ENCODE peak calls at places on chromosomes 5 and 9, in seven cellular contexts. A is gastrocnemius medialis, C is K562, L is stomach, X is A549, P is testis, S is ovary. K is an unnamed sample.

GRCh38 chr5:173963867-173964429 is 25.0 kb upstream of the C5orf47 start:
- DNase-seq in A (no peak), C (no peak), L (no peak), X (no peak), P (no peak), S (no peak), K (no peak)

GRCh38 chr9:12855066-12855465 is 80.2 kb downstream of the LURAP1L start:
- DNase-seq in A (no peak), C (no peak), L (no peak), X (no peak), P (no peak), S (no peak), K (no peak)

GRCh38 chr9:23826120-23826629 is at the start of gene ELAVL2:
- DNase-seq in A (peak; percentile 79), C (no peak), L (peak; percentile 65), X (peak; percentile 87), P (peak; percentile 98), S (peak; percentile 98), K (peak; percentile 89)

GRCh38 chr5:149147673-149148072 is 6.4 kb downstream of the ABLIM3 start:
- DNase-seq in A (no peak), C (no peak), L (no peak), X (no peak), P (no peak), S (no peak), K (no peak)

GRCh38 chr9:16138961-16139441 is 586.2 kb downstream of the CCDC171 start:
- DNase-seq in A (peak; percentile 40), C (no peak), L (no peak), X (no peak), P (no peak), S (peak; percentile 48), K (peak; percentile 88)

GRCh38 chr5:56608216-56608925 is 207.0 kb upstream of the MAP3K1 start:
- DNase-seq in A (no peak), C (no peak), L (no peak), X (no peak), P (no peak), S (no peak), K (no peak)

GRCh38 chr9:82665324-82665723 is 397.6 kb downstream of the RASEF start:
- DNase-seq in A (no peak), C (no peak), L (no peak), X (no peak), P (no peak), S (no peak), K (no peak)

GRCh38 chr9:121331992-121332685 is 37.9 kb downstream of the STOM start:
- DNase-seq in A (no peak), C (no peak), L (no peak), X (peak; percentile 44), P (no peak), S (no peak), K (no peak)

GRCh38 chr9:18684608-18685317 is 210.8 kb downstream of the ADAMTSL1 start:
- DNase-seq in A (no peak), C (no peak), L (no peak), X (no peak), P (peak; percentile 32), S (no peak), K (no peak)

GRCh38 chr9:108056805-108057386 is 567.3 kb upstream of the KLF4 start:
- DNase-seq in A (no peak), C (no peak), L (no peak), X (peak; percentile 54), P (no peak), S (no peak), K (no peak)

GRCh38 chr5:135462304-135462703 is 10.2 kb upstream of the TIFAB start:
- DNase-seq in A (no peak), C (peak; percentile 73), L (peak; percentile 52), X (peak; percentile 82), P (peak; percentile 66), S (peak; percentile 3), K (no peak)

GRCh38 chr5:9251379-9251980 is 294.4 kb downstream of the SEMA5A start:
- DNase-seq in A (no peak), C (no peak), L (no peak), X (no peak), P (no peak), S (no peak), K (no peak)

GRCh38 chr5:91955610-91956009 is 572.5 kb upstream of the ARRDC3 start:
- DNase-seq in A (no peak), C (no peak), L (peak; percentile 62), X (no peak), P (no peak), S (no peak), K (no peak)

GRCh38 chr5:145925353-145925752 is 11.0 kb upstream of the SH3RF2 start:
- DNase-seq in A (no peak), C (no peak), L (no peak), X (no peak), P (no peak), S (no peak), K (no peak)

GRCh38 chr5:109485030-109485429 is 75.3 kb upstream of the PJA2 start:
- DNase-seq in A (peak; percentile 44), C (peak; percentile 23), L (peak; percentile 82), X (no peak), P (peak; percentile 78), S (no peak), K (peak; percentile 34)

GRCh38 chr5:113050606-113051391 is 74.2 kb downstream of the DCP2 start:
- DNase-seq in A (no peak), C (no peak), L (no peak), X (no peak), P (no peak), S (no peak), K (peak; percentile 49)

GRCh38 chr5:173638631-173639030 is 22.2 kb upstream of the BOD1 start:
- DNase-seq in A (no peak), C (no peak), L (peak; percentile 7), X (no peak), P (no peak), S (no peak), K (no peak)

GRCh38 chr9:132409828-132410528 is at the start of gene CFAP77:
- DNase-seq in A (no peak), C (peak; percentile 44), L (peak; percentile 42), X (peak; percentile 48), P (peak; percentile 64), S (peak; percentile 61), K (no peak)

GRCh38 chr5:36801521-36801920 is 75.0 kb upstream of the NIPBL start:
- DNase-seq in A (no peak), C (no peak), L (no peak), X (no peak), P (no peak), S (no peak), K (no peak)

GRCh38 chr5:109917154-109917546 is 227.4 kb downstream of the MAN2A1 start:
- DNase-seq in A (no peak), C (no peak), L (no peak), X (no peak), P (no peak), S (no peak), K (no peak)

GRCh38 chr5:121009058-121009457 is 545.0 kb downstream of the PRR16 start:
- DNase-seq in A (no peak), C (no peak), L (no peak), X (no peak), P (no peak), S (no peak), K (no peak)

GRCh38 chr5:121008041-121008440 is 543.9 kb downstream of the PRR16 start:
- DNase-seq in A (no peak), C (no peak), L (no peak), X (no peak), P (no peak), S (no peak), K (no peak)

GRCh38 chr5:121006206-121006605 is 542.1 kb downstream of the PRR16 start:
- DNase-seq in A (no peak), C (no peak), L (no peak), X (no peak), P (no peak), S (no peak), K (no peak)
- TF ChIP-seq POLR2A in A (no peak), C (no peak), L (no peak), X (no peak), P (no peak), S (no peak), K (no peak)

GRCh38 chr9:96218821-96219614 is 83.0 kb downstream of the HSD17B3 start:
- DNase-seq in A (no peak), C (no peak), L (no peak), X (no peak), P (peak; percentile 51), S (peak; percentile 59), K (peak; percentile 21)

GRCh38 chr9:96217756-96218693 is 84.0 kb downstream of the HSD17B3 start:
- DNase-seq in A (peak; percentile 18), C (peak; percentile 90), L (peak; percentile 83), X (peak; percentile 85), P (peak; percentile 87), S (peak; percentile 92), K (peak; percentile 48)

GRCh38 chr9:96215841-96216240 is 86.1 kb downstream of the HSD17B3 start:
- DNase-seq in A (no peak), C (no peak), L (no peak), X (no peak), P (no peak), S (no peak), K (no peak)

GRCh38 chr9:96216618-96217017 is 85.4 kb downstream of the HSD17B3 start:
- DNase-seq in A (no peak), C (no peak), L (no peak), X (no peak), P (peak; percentile 56), S (peak; percentile 53), K (no peak)

GRCh38 chr9:96217358-96217755 is 84.6 kb downstream of the HSD17B3 start:
- DNase-seq in A (no peak), C (peak; percentile 30), L (no peak), X (no peak), P (peak; percentile 82), S (peak; percentile 68), K (no peak)
- H3K27ac ChIP-seq in A (no peak overlapping the region), C (no peak overlapping the region), L (peak overlapping the region; percentile 82), X (peak overlapping the region; percentile 89), P (peak overlapping the region; percentile 84), S (no peak overlapping the region), K (no peak overlapping the region)

GRCh38 chr9:93451762-93452709 is 551 bp downstream of the FAM120A start:
- DNase-seq in A (peak; percentile 63), C (peak; percentile 33), L (peak; percentile 58), X (no peak), P (peak; percentile 52), S (peak; percentile 70), K (peak; percentile 44)

GRCh38 chr9:93452710-93453046 is 703 bp downstream of the FAM120AOS start:
- DNase-seq in A (peak; percentile 38), C (no peak), L (peak; percentile 40), X (no peak), P (peak; percentile 54), S (peak; percentile 42), K (no peak)

GRCh38 chr9:93447642-93448041 is 3.8 kb upstream of the FAM120A start:
- DNase-seq in A (no peak), C (no peak), L (no peak), X (no peak), P (no peak), S (no peak), K (no peak)

GRCh38 chr9:93453047-93453914 is at the start of gene FAM120AOS:
- DNase-seq in A (peak; percentile 95), C (peak; percentile 81), L (peak; percentile 94), X (peak; percentile 84), P (peak; percentile 99), S (peak; percentile 90), K (peak; percentile 92)

GRCh38 chr9:93450817-93451761 is at the start of gene FAM120A:
- DNase-seq in A (peak; percentile 64), C (peak; percentile 81), L (peak; percentile 81), X (peak; percentile 52), P (peak; percentile 72), S (peak; percentile 81), K (peak; percentile 68)
- TF ChIP-seq POLR2A in A (peak; percentile 89), C (peak; percentile 77), L (no peak), X (peak; percentile 90), P (no peak), S (peak; percentile 85), K (peak; percentile 55)

GRCh38 chr5:35342664-35343063 is 112.4 kb upstream of the PRLR start:
- DNase-seq in A (no peak), C (no peak), L (no peak), X (no peak), P (no peak), S (no peak), K (no peak)
- H3K27ac ChIP-seq in A (no peak overlapping the region), C (no peak overlapping the region), L (no peak overlapping the region), X (no peak overlapping the region), P (no peak overlapping the region), S (no peak overlapping the region), K (no peak overlapping the region)

K was measured in uterus.